ENCODE peak calls at places on chromosomes 2 and 18, in ten cellular contexts. One of them, this sample, is unnamed.

GRCh38 chr18:32093523-32093922 is 1.8 kb downstream of the RNF138 start:
- DNase-seq in K562: peak; percentile 77
- DNase-seq in stomach: no peak
- DNase-seq in suprapubic skin: no peak
- DNase-seq in spleen: no peak
- DNase-seq in HepG2: peak; percentile 29
- DNase-seq in HCT116: no peak
- DNase-seq in H1: no peak
- DNase-seq in Panc1: no peak
- DNase-seq in sigmoid colon: no peak
- DNase-seq in this sample: peak; percentile 18

GRCh38 chr2:23585218-23585945 is 200.4 kb downstream of the KLHL29 start:
- DNase-seq in K562: no peak
- DNase-seq in stomach: no peak
- DNase-seq in suprapubic skin: no peak
- DNase-seq in spleen: peak; percentile 65
- DNase-seq in HepG2: no peak
- DNase-seq in HCT116: no peak
- DNase-seq in H1: no peak
- DNase-seq in Panc1: no peak
- DNase-seq in sigmoid colon: no peak
- DNase-seq in this sample: no peak

GRCh38 chr2:189763908-189764661 is 1.5 kb upstream of the OSGEPL1 start:
- DNase-seq in K562: no peak
- DNase-seq in stomach: no peak
- DNase-seq in suprapubic skin: no peak
- DNase-seq in spleen: no peak
- DNase-seq in HepG2: peak; percentile 10
- DNase-seq in HCT116: no peak
- DNase-seq in H1: no peak
- DNase-seq in Panc1: no peak
- DNase-seq in sigmoid colon: no peak
- DNase-seq in this sample: no peak

GRCh38 chr2:64625352-64626145 is 28.2 kb downstream of the SERTAD2 start:
- DNase-seq in K562: peak; percentile 40
- DNase-seq in stomach: no peak
- DNase-seq in suprapubic skin: peak; percentile 38
- DNase-seq in spleen: no peak
- DNase-seq in HepG2: no peak
- DNase-seq in HCT116: no peak
- DNase-seq in H1: no peak
- DNase-seq in Panc1: no peak
- DNase-seq in sigmoid colon: peak; percentile 48
- DNase-seq in this sample: no peak

GRCh38 chr18:67354091-67354490 is 162.4 kb downstream of the DSEL start:
- DNase-seq in K562: no peak
- DNase-seq in stomach: no peak
- DNase-seq in suprapubic skin: no peak
- DNase-seq in spleen: no peak
- DNase-seq in HepG2: no peak
- DNase-seq in HCT116: no peak
- DNase-seq in H1: no peak
- DNase-seq in Panc1: no peak
- DNase-seq in sigmoid colon: no peak
- DNase-seq in this sample: no peak

GRCh38 chr2:217746741-217747287 is 256.0 kb downstream of the TNS1 start:
- DNase-seq in K562: no peak
- DNase-seq in stomach: no peak
- DNase-seq in suprapubic skin: no peak
- DNase-seq in spleen: no peak
- DNase-seq in HepG2: no peak
- DNase-seq in HCT116: no peak
- DNase-seq in H1: no peak
- DNase-seq in Panc1: no peak
- DNase-seq in sigmoid colon: no peak
- DNase-seq in this sample: no peak

GRCh38 chr18:22145160-22145559 is 24.2 kb upstream of the GATA6 start:
- DNase-seq in K562: no peak
- DNase-seq in stomach: no peak
- DNase-seq in suprapubic skin: no peak
- DNase-seq in spleen: no peak
- DNase-seq in HepG2: no peak
- DNase-seq in HCT116: no peak
- DNase-seq in H1: no peak
- DNase-seq in Panc1: no peak
- DNase-seq in sigmoid colon: no peak
- DNase-seq in this sample: no peak

GRCh38 chr18:907171-907879 is 2.7 kb downstream of the ADCYAP1 start:
- DNase-seq in K562: no peak
- DNase-seq in stomach: no peak
- DNase-seq in suprapubic skin: no peak
- DNase-seq in spleen: no peak
- DNase-seq in HepG2: no peak
- DNase-seq in HCT116: no peak
- DNase-seq in H1: no peak
- DNase-seq in Panc1: no peak
- DNase-seq in sigmoid colon: no peak
- DNase-seq in this sample: no peak

GRCh38 chr18:63322246-63322645 is 2.7 kb upstream of the BCL2 start:
- DNase-seq in K562: no peak
- DNase-seq in stomach: no peak
- DNase-seq in suprapubic skin: no peak
- DNase-seq in spleen: no peak
- DNase-seq in HepG2: no peak
- DNase-seq in HCT116: no peak
- DNase-seq in H1: no peak
- DNase-seq in Panc1: no peak
- DNase-seq in sigmoid colon: no peak
- DNase-seq in this sample: no peak

GRCh38 chr2:70118798-70119454 is 31.6 kb downstream of the PCBP1 start:
- DNase-seq in K562: peak; percentile 86
- DNase-seq in stomach: no peak
- DNase-seq in suprapubic skin: no peak
- DNase-seq in spleen: peak; percentile 46
- DNase-seq in HepG2: peak; percentile 67
- DNase-seq in HCT116: no peak
- DNase-seq in H1: no peak
- DNase-seq in Panc1: no peak
- DNase-seq in sigmoid colon: no peak
- DNase-seq in this sample: no peak

GRCh38 chr2:70123829-70124117 is 36.5 kb downstream of the PCBP1 start:
- DNase-seq in K562: no peak
- DNase-seq in stomach: no peak
- DNase-seq in suprapubic skin: no peak
- DNase-seq in spleen: no peak
- DNase-seq in HepG2: no peak
- DNase-seq in HCT116: no peak
- DNase-seq in H1: no peak
- DNase-seq in Panc1: no peak
- DNase-seq in sigmoid colon: no peak
- DNase-seq in this sample: no peak

GRCh38 chr2:70123051-70123828 is 36.0 kb downstream of the PCBP1 start:
- DNase-seq in K562: peak; percentile 79
- DNase-seq in stomach: peak; percentile 66
- DNase-seq in suprapubic skin: peak; percentile 83
- DNase-seq in spleen: peak; percentile 77
- DNase-seq in HepG2: no peak
- DNase-seq in HCT116: no peak
- DNase-seq in H1: peak; percentile 63
- DNase-seq in Panc1: no peak
- DNase-seq in sigmoid colon: peak; percentile 85
- DNase-seq in this sample: peak; percentile 30

GRCh38 chr2:70122470-70122869 is 35.2 kb downstream of the PCBP1 start:
- DNase-seq in K562: no peak
- DNase-seq in stomach: no peak
- DNase-seq in suprapubic skin: no peak
- DNase-seq in spleen: no peak
- DNase-seq in HepG2: no peak
- DNase-seq in HCT116: no peak
- DNase-seq in H1: no peak
- DNase-seq in Panc1: no peak
- DNase-seq in sigmoid colon: no peak
- DNase-seq in this sample: no peak

GRCh38 chr2:70121627-70122372 is 34.5 kb downstream of the PCBP1 start:
- DNase-seq in K562: peak; percentile 42
- DNase-seq in stomach: no peak
- DNase-seq in suprapubic skin: no peak
- DNase-seq in spleen: peak; percentile 70
- DNase-seq in HepG2: peak; percentile 40
- DNase-seq in HCT116: no peak
- DNase-seq in H1: no peak
- DNase-seq in Panc1: no peak
- DNase-seq in sigmoid colon: no peak
- DNase-seq in this sample: no peak
- TF ChIP-seq POLR2AphosphoS5 in K562: no peak
- TF ChIP-seq POLR2AphosphoS5 in stomach: no peak
- TF ChIP-seq POLR2AphosphoS5 in suprapubic skin: no peak
- TF ChIP-seq POLR2AphosphoS5 in spleen: no peak
- TF ChIP-seq POLR2AphosphoS5 in HepG2: no peak
- TF ChIP-seq POLR2AphosphoS5 in HCT116: no peak
- TF ChIP-seq POLR2AphosphoS5 in H1: no peak
- TF ChIP-seq POLR2AphosphoS5 in Panc1: no peak
- TF ChIP-seq POLR2AphosphoS5 in sigmoid colon: no peak
- TF ChIP-seq POLR2AphosphoS5 in this sample: no peak

DNA sequence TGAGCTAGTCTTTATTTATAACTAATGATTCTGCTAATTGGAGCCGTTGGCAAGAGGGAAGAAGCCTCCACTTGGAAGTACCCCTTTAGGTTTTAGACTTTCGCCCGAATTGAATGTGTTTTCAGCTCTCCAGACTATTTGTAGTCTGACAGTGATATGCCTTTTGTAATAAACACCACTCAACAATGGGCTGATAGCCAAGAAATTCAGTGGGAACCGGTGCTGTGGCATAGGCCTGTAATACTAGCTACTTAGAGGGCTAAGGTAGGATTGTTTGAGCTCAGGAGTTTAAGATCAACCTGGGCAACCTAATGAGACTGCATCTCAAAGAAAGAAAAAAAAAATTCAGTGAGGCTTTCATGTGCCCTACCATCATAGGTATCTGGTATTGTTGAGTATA is 13.6 kb upstream of the ZSCAN30 start:
- DNase-seq in K562: no peak
- DNase-seq in stomach: no peak
- DNase-seq in suprapubic skin: no peak
- DNase-seq in spleen: no peak
- DNase-seq in HepG2: no peak
- DNase-seq in HCT116: no peak
- DNase-seq in H1: no peak
- DNase-seq in Panc1: no peak
- DNase-seq in sigmoid colon: no peak
- DNase-seq in this sample: no peak
- H3K9me3 ChIP-seq in K562: peaks cover 31% of the 10 kb centered on the region
- H3K9me3 ChIP-seq in stomach: peaks cover 97% of the 10 kb centered on the region
- H3K9me3 ChIP-seq in suprapubic skin: peaks cover 43% of the 10 kb centered on the region
- H3K9me3 ChIP-seq in spleen: peaks cover 50% of the 10 kb centered on the region
- H3K9me3 ChIP-seq in HepG2: peaks cover 68% of the 10 kb centered on the region
- H3K9me3 ChIP-seq in HCT116: peaks cover 19% of the 10 kb centered on the region
- H3K9me3 ChIP-seq in H1: peaks cover 47% of the 10 kb centered on the region
- H3K9me3 ChIP-seq in Panc1: peaks cover 79% of the 10 kb centered on the region
- H3K9me3 ChIP-seq in sigmoid colon: peaks cover 46% of the 10 kb centered on the region
- H3K9me3 ChIP-seq in this sample: no peaks in the 10 kb centered on the region

DNA sequence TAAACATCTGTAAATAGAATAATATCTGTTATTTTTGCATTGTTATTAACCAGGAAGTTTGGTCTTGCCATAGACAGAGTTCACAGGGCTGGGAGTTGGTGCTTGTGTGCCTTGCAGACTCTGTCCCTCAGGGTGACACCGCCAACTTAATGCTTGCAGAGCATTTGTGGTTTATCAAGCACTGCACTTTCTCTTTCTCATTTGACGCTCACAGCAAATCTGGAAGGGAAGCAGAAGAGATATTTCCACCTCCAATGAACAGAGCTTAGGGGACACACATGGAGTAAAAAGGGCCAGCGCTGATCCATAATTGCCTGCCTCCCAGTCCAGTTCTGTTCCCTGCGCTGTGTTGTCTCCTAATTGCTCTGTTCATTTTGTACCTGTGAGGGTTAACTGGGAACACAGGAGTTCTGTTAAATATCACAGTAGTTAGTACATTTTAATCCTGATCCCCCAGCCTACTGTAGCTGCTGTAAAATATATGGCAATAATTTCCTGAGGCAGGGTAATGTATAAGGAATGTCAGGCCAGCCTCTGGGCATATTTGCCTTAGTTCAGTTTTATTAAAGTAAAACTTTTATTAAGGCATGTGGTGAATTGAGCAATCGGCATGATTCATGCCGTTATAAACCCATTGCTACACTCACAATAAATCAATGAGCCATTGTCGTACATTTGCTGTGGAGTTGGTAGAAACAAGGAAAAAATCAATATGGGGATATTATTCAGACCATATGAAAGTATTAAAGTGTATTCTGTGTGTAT is 182.5 kb upstream of the OSR1 start:
- DNase-seq in K562: no peak
- DNase-seq in stomach: no peak
- DNase-seq in suprapubic skin: no peak
- DNase-seq in spleen: no peak
- DNase-seq in HepG2: no peak
- DNase-seq in HCT116: peak; percentile 56
- DNase-seq in H1: no peak
- DNase-seq in Panc1: no peak
- DNase-seq in sigmoid colon: no peak
- DNase-seq in this sample: peak; percentile 27
- TF ChIP-seq POLR2AphosphoS5 in K562: no peak
- TF ChIP-seq POLR2AphosphoS5 in stomach: peak; percentile 43
- TF ChIP-seq POLR2AphosphoS5 in suprapubic skin: no peak
- TF ChIP-seq POLR2AphosphoS5 in spleen: no peak
- TF ChIP-seq POLR2AphosphoS5 in HepG2: no peak
- TF ChIP-seq POLR2AphosphoS5 in HCT116: no peak
- TF ChIP-seq POLR2AphosphoS5 in H1: no peak
- TF ChIP-seq POLR2AphosphoS5 in Panc1: no peak
- TF ChIP-seq POLR2AphosphoS5 in sigmoid colon: peak; percentile 87
- TF ChIP-seq POLR2AphosphoS5 in this sample: peak; percentile 69

GRCh38 chr2:95138702-95139101 is 17.1 kb upstream of the MRPS5 start:
- DNase-seq in K562: no peak
- DNase-seq in stomach: no peak
- DNase-seq in suprapubic skin: no peak
- DNase-seq in spleen: no peak
- DNase-seq in HepG2: no peak
- DNase-seq in HCT116: no peak
- DNase-seq in H1: no peak
- DNase-seq in Panc1: no peak
- DNase-seq in sigmoid colon: no peak
- DNase-seq in this sample: no peak
- H3K9me3 ChIP-seq in K562: peaks cover 3% of the 10 kb centered on the region
- H3K9me3 ChIP-seq in stomach: peaks cover 78% of the 10 kb centered on the region
- H3K9me3 ChIP-seq in suprapubic skin: peaks cover 28% of the 10 kb centered on the region
- H3K9me3 ChIP-seq in spleen: peaks cover 5% of the 10 kb centered on the region
- H3K9me3 ChIP-seq in HepG2: peaks cover 51% of the 10 kb centered on the region
- H3K9me3 ChIP-seq in HCT116: peaks cover 10% of the 10 kb centered on the region
- H3K9me3 ChIP-seq in H1: peaks cover 48% of the 10 kb centered on the region
- H3K9me3 ChIP-seq in Panc1: peaks cover 29% of the 10 kb centered on the region
- H3K9me3 ChIP-seq in sigmoid colon: peaks cover 12% of the 10 kb centered on the region
- H3K9me3 ChIP-seq in this sample: no peaks in the 10 kb centered on the region

DNA sequence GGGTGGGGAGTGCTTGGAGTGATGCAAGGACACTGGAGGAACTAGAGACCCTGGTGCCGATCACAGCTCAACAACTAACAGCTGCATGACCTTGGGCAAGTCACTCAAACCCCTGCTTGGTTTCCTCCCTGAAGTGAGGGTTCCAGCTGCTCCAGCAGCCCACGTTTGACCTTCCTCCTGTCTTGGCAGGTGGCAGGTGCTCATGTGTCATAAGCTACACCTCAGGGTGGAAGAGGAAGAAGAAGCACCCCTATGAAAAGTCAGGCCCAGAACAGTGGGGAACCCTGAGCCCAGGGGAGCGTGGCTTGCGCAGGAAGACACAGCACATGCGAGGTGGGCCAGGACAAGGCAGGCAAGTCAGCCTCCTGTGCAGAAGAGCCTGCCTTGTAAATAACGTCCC is 42.4 kb downstream of the MRPL35 start:
- DNase-seq in K562: no peak
- DNase-seq in stomach: no peak
- DNase-seq in suprapubic skin: no peak
- DNase-seq in spleen: peak; percentile 73
- DNase-seq in HepG2: no peak
- DNase-seq in HCT116: no peak
- DNase-seq in H1: no peak
- DNase-seq in Panc1: no peak
- DNase-seq in sigmoid colon: peak; percentile 21
- DNase-seq in this sample: no peak
- TF ChIP-seq POLR2AphosphoS5 in K562: no peak
- TF ChIP-seq POLR2AphosphoS5 in stomach: no peak
- TF ChIP-seq POLR2AphosphoS5 in suprapubic skin: no peak
- TF ChIP-seq POLR2AphosphoS5 in spleen: peak; percentile 65
- TF ChIP-seq POLR2AphosphoS5 in HepG2: no peak
- TF ChIP-seq POLR2AphosphoS5 in HCT116: no peak
- TF ChIP-seq POLR2AphosphoS5 in H1: no peak
- TF ChIP-seq POLR2AphosphoS5 in Panc1: no peak
- TF ChIP-seq POLR2AphosphoS5 in sigmoid colon: no peak
- TF ChIP-seq POLR2AphosphoS5 in this sample: no peak